ENCODE peak calls at places on chromosomes 12 and 14, in seven cellular contexts. One of them, this sample, is unnamed.
A peak's percentile ranks its signal among the peaks of the same experiment; 100 is the strongest.

GRCh38 chr12:66269757-66270383 is 32.4 kb upstream of the HELB start:
- DNase-seq in mucosa of descending colon: no peak
- DNase-seq in BJ: no peak
- DNase-seq in fibroblast of mammary gland: peak; percentile 64
- DNase-seq in stimulated activated CD4-positive, alpha-beta T cell treated with anti-CD3 and anti-CD28 coated beads, Interleukin-2, amount 100 ng/mL, for 48 hours: no peak
- DNase-seq in AG10803: peak; percentile 68
- DNase-seq in activated CD4-positive, alpha-beta memory T cell treated with anti-CD3 and anti-CD28 coated beads for 36 hours: peak; percentile 30
- DNase-seq in this sample: peak; percentile 77

GRCh38 chr14:22521449-22522239 is 67.4 kb downstream of the DAD1 start:
- DNase-seq in fibroblast of mammary gland: no peak
- DNase-seq in stimulated activated CD4-positive, alpha-beta T cell treated with anti-CD3 and anti-CD28 coated beads, Interleukin-2, amount 100 ng/mL, for 48 hours: no peak
- DNase-seq in AG10803: no peak
- DNase-seq in BJ: no peak
- DNase-seq in mucosa of descending colon: no peak
- DNase-seq in activated CD4-positive, alpha-beta memory T cell treated with anti-CD3 and anti-CD28 coated beads for 36 hours: no peak
- DNase-seq in this sample: no peak

GRCh38 chr14:31672709-31673108 is 111.5 kb downstream of the NUBPL start:
- DNase-seq in fibroblast of mammary gland: no peak
- DNase-seq in BJ: no peak
- DNase-seq in activated CD4-positive, alpha-beta memory T cell treated with anti-CD3 and anti-CD28 coated beads for 36 hours: no peak
- DNase-seq in stimulated activated CD4-positive, alpha-beta T cell treated with anti-CD3 and anti-CD28 coated beads, Interleukin-2, amount 100 ng/mL, for 48 hours: no peak
- DNase-seq in AG10803: no peak
- DNase-seq in mucosa of descending colon: no peak
- DNase-seq in this sample: no peak

GRCh38 chr12:104792570-104792969 is 165.5 kb downstream of the SLC41A2 start:
- DNase-seq in activated CD4-positive, alpha-beta memory T cell treated with anti-CD3 and anti-CD28 coated beads for 36 hours: no peak
- DNase-seq in BJ: peak; percentile 77
- DNase-seq in AG10803: peak; percentile 91
- DNase-seq in stimulated activated CD4-positive, alpha-beta T cell treated with anti-CD3 and anti-CD28 coated beads, Interleukin-2, amount 100 ng/mL, for 48 hours: no peak
- DNase-seq in mucosa of descending colon: no peak
- DNase-seq in fibroblast of mammary gland: peak; percentile 96
- DNase-seq in this sample: peak; percentile 81

GRCh38 chr12:14066021-14066420 is 84.6 kb upstream of the GRIN2B start:
- DNase-seq in mucosa of descending colon: no peak
- DNase-seq in stimulated activated CD4-positive, alpha-beta T cell treated with anti-CD3 and anti-CD28 coated beads, Interleukin-2, amount 100 ng/mL, for 48 hours: no peak
- DNase-seq in activated CD4-positive, alpha-beta memory T cell treated with anti-CD3 and anti-CD28 coated beads for 36 hours: no peak
- DNase-seq in AG10803: no peak
- DNase-seq in BJ: no peak
- DNase-seq in fibroblast of mammary gland: no peak
- DNase-seq in this sample: no peak

GRCh38 chr12:32501835-32502333 is 102.5 kb downstream of the FGD4 start:
- DNase-seq in activated CD4-positive, alpha-beta memory T cell treated with anti-CD3 and anti-CD28 coated beads for 36 hours: no peak
- DNase-seq in BJ: peak; percentile 37
- DNase-seq in AG10803: peak; percentile 82
- DNase-seq in mucosa of descending colon: no peak
- DNase-seq in fibroblast of mammary gland: peak; percentile 80
- DNase-seq in stimulated activated CD4-positive, alpha-beta T cell treated with anti-CD3 and anti-CD28 coated beads, Interleukin-2, amount 100 ng/mL, for 48 hours: no peak
- DNase-seq in this sample: peak; percentile 72

GRCh38 chr14:103692871-103693270 is 22.4 kb downstream of the XRCC3 start:
- DNase-seq in AG10803: no peak
- DNase-seq in stimulated activated CD4-positive, alpha-beta T cell treated with anti-CD3 and anti-CD28 coated beads, Interleukin-2, amount 100 ng/mL, for 48 hours: no peak
- DNase-seq in BJ: no peak
- DNase-seq in activated CD4-positive, alpha-beta memory T cell treated with anti-CD3 and anti-CD28 coated beads for 36 hours: no peak
- DNase-seq in fibroblast of mammary gland: no peak
- DNase-seq in mucosa of descending colon: peak; percentile 42
- DNase-seq in this sample: no peak

GRCh38 chr14:56244138-56244789 is 126.1 kb downstream of the PELI2 start:
- DNase-seq in stimulated activated CD4-positive, alpha-beta T cell treated with anti-CD3 and anti-CD28 coated beads, Interleukin-2, amount 100 ng/mL, for 48 hours: no peak
- DNase-seq in activated CD4-positive, alpha-beta memory T cell treated with anti-CD3 and anti-CD28 coated beads for 36 hours: no peak
- DNase-seq in AG10803: peak; percentile 94
- DNase-seq in mucosa of descending colon: no peak
- DNase-seq in BJ: peak; percentile 78
- DNase-seq in fibroblast of mammary gland: peak; percentile 88
- DNase-seq in this sample: peak; percentile 74

GRCh38 chr12:337039-337438 is 52.1 kb downstream of the KDM5A start:
- DNase-seq in BJ: no peak
- DNase-seq in activated CD4-positive, alpha-beta memory T cell treated with anti-CD3 and anti-CD28 coated beads for 36 hours: no peak
- DNase-seq in AG10803: no peak
- DNase-seq in mucosa of descending colon: no peak
- DNase-seq in stimulated activated CD4-positive, alpha-beta T cell treated with anti-CD3 and anti-CD28 coated beads, Interleukin-2, amount 100 ng/mL, for 48 hours: no peak
- DNase-seq in fibroblast of mammary gland: no peak
- DNase-seq in this sample: no peak

GRCh38 chr14:45716506-45716905 is 463.5 kb upstream of the MIS18BP1 start:
- DNase-seq in activated CD4-positive, alpha-beta memory T cell treated with anti-CD3 and anti-CD28 coated beads for 36 hours: no peak
- DNase-seq in stimulated activated CD4-positive, alpha-beta T cell treated with anti-CD3 and anti-CD28 coated beads, Interleukin-2, amount 100 ng/mL, for 48 hours: no peak
- DNase-seq in BJ: no peak
- DNase-seq in AG10803: no peak
- DNase-seq in fibroblast of mammary gland: peak; percentile 7
- DNase-seq in mucosa of descending colon: no peak
- DNase-seq in this sample: no peak